ENCODE peak calls at places on chromosomes 3 and 15, in seven cellular contexts. G is NCI-H524, P is endothelial cell, O is fibroblast of mammary gland, Y is AG09319, N is fibroblast of pulmonary artery, C is fibroblast of the aortic adventitia. T is an unnamed sample.

GRCh38 chr3:107981471-107982111 is 109.2 kb downstream of the CD47 start:
- DNase-seq in Y (no peak), C (peak), O (peak), N (no peak), P (peak), G (no peak), T (no peak)

GRCh38 chr3:170049146-170050000 is 11.6 kb downstream of the GPR160 start:
- DNase-seq in G (no peak), C (peak), N (peak), P (no peak), Y (no peak), O (peak), T (peak)

GRCh38 chr3:61333562-61333961 is 82.3 kb upstream of the FHIT start:
- DNase-seq in P (no peak), O (no peak), Y (no peak), G (no peak), N (no peak), C (no peak), T (no peak)

GRCh38 chr3:115040673-115041286 is 106.3 kb downstream of the ZBTB20 start:
- DNase-seq in O (peak), G (peak), P (peak), N (peak), C (peak), Y (peak), T (peak)

GRCh38 chr3:195770081-195770840 is 41.5 kb downstream of the MUC4 start:
- DNase-seq in N (no peak), O (no peak), G (no peak), P (no peak), Y (no peak), C (no peak), T (no peak)

GRCh38 chr3:138972941-138973340 is 25.9 kb downstream of the FOXL2NB start:
- DNase-seq in P (no peak), C (no peak), O (no peak), N (no peak), Y (no peak), G (no peak), T (no peak)

GRCh38 chr3:183688869-183689268 is 8.7 kb upstream of the YEATS2 start:
- DNase-seq in C (peak), O (peak), G (no peak), P (no peak), N (peak), Y (no peak), T (peak)

GRCh38 chr15:101070502-101071273 is 151.5 kb downstream of the LRRK1 start:
- DNase-seq in Y (peak), G (no peak), C (peak), O (peak), N (peak), P (no peak), T (peak)

GRCh38 chr3:60440869-60441268 is 810.4 kb downstream of the FHIT start:
- DNase-seq in N (no peak), C (no peak), P (no peak), G (no peak), O (no peak), Y (no peak), T (no peak)

GRCh38 chr15:32651229-32651837 is 9.8 kb downstream of the SCG5 start:
- DNase-seq in C (peak), Y (peak), G (peak), P (peak), N (peak), O (peak), T (peak)

GRCh38 chr3:120623719-120624093 is 27.6 kb downstream of the NDUFB4 start:
- DNase-seq in O (no peak), G (no peak), P (no peak), Y (no peak), C (no peak), N (no peak), T (no peak)

GRCh38 chr15:79475312-79475711 is 43.2 kb downstream of the MINAR1 start:
- DNase-seq in N (peak), O (peak), G (no peak), C (peak), P (no peak), Y (no peak), T (peak)

GRCh38 chr15:43208052-43209002 is 12.5 kb downstream of the EPB42 start:
- DNase-seq in P (no peak), C (no peak), Y (no peak), N (no peak), O (no peak), G (no peak), T (no peak)

GRCh38 chr3:87349833-87350232 is 73.4 kb upstream of the POU1F1 start:
- DNase-seq in P (no peak), O (no peak), Y (no peak), N (no peak), C (no peak), G (no peak), T (no peak)

GRCh38 chr15:48627260-48627969 is 18.1 kb downstream of the FBN1 start:
- DNase-seq in P (no peak), Y (no peak), C (peak), N (peak), G (no peak), O (peak), T (peak)

GRCh38 chr15:93997071-93997658 is 234.2 kb upstream of the MCTP2 start:
- DNase-seq in Y (no peak), N (peak), P (peak), G (peak), O (peak), C (peak), T (peak)

GRCh38 chr3:31157893-31158620 is 263.6 kb upstream of the GADL1 start:
- DNase-seq in G (no peak), O (no peak), N (peak), C (peak), P (no peak), Y (no peak), T (peak)

T was measured in fibroblast of lung.